ENCODE peak calls at places on chromosome 19, in six cellular contexts. F, A, M, K, R and Q are unnamed samples.

GRCh38 chr19:49884109-49884508 is 6.6 kb downstream of the TBC1D17 start:
- DNase-seq in A (no peak), F (no peak), M (no peak), K (no peak), R (no peak), Q (no peak)

GRCh38 chr19:35142531-35143230 is 374 bp upstream of the FXYD7 start:
- DNase-seq in K (no peak), F (peak; percentile 85), R (no peak), A (no peak), M (peak; percentile 30), Q (peak; percentile 75)

GRCh38 chr19:17829855-17830566 is 8.7 kb upstream of the INSL3 start:
- DNase-seq in M (peak; percentile 55), K (peak; percentile 8), R (peak; percentile 89), F (peak; percentile 97), A (peak; percentile 72), Q (peak; percentile 95)

GRCh38 chr19:4596033-4596904 is 36.8 kb upstream of the SEMA6B start:
- DNase-seq in F (peak; percentile 77), K (no peak), R (no peak), A (no peak), M (no peak), Q (no peak)

GRCh38 chr19:18000981-18001836 is 6.8 kb upstream of the ARRDC2 start:
- DNase-seq in M (peak; percentile 88), R (no peak), F (peak; percentile 77), A (no peak), K (peak; percentile 73), Q (peak; percentile 76)

GRCh38 chr19:46840157-46840942 is 10.3 kb downstream of the AP2S1 start:
- DNase-seq in R (no peak), K (peak; percentile 70), A (peak; percentile 71), M (peak; percentile 78), F (peak; percentile 78), Q (peak; percentile 91)

GRCh38 chr19:46201413-46202310 is 27.9 kb upstream of the IGFL1 start:
- DNase-seq in F (no peak), A (no peak), R (no peak), M (no peak), K (no peak), Q (no peak)

GRCh38 chr19:5498817-5499535 is 43.8 kb downstream of the ZNRF4 start:
- DNase-seq in F (peak; percentile 84), M (no peak), A (peak; percentile 89), K (no peak), R (peak; percentile 67), Q (peak; percentile 76)

GRCh38 chr19:15197275-15198005 is 3.4 kb downstream of the NOTCH3 start:
- DNase-seq in A (no peak), R (no peak), K (peak; percentile 18), F (no peak), M (no peak), Q (no peak)

GRCh38 chr19:48176226-48176625 is 5.7 kb downstream of the ZSWIM9 start:
- DNase-seq in R (no peak), M (no peak), K (no peak), F (no peak), A (no peak), Q (no peak)

GRCh38 chr19:29605653-29606419 is at the start of gene POP4:
- DNase-seq in K (peak; percentile 94), M (peak; percentile 95), F (peak; percentile 97), A (peak; percentile 95), R (peak; percentile 84), Q (peak; percentile 98)

GRCh38 chr19:44617481-44617880 is 4.1 kb downstream of the IGSF23 start:
- DNase-seq in F (no peak), A (no peak), R (no peak), K (no peak), M (no peak), Q (no peak)

GRCh38 chr19:44613295-44614168 is at the start of gene IGSF23:
- DNase-seq in M (no peak), F (no peak), A (no peak), K (no peak), R (no peak), Q (no peak)

GRCh38 chr19:44614313-44614712 is 950 bp downstream of the IGSF23 start:
- DNase-seq in K (no peak), A (no peak), F (no peak), R (no peak), M (no peak), Q (no peak)

GRCh38 chr19:44618640-44619357 is 5.4 kb downstream of the IGSF23 start:
- DNase-seq in R (no peak), F (no peak), K (no peak), A (no peak), M (no peak), Q (no peak)

DNA sequence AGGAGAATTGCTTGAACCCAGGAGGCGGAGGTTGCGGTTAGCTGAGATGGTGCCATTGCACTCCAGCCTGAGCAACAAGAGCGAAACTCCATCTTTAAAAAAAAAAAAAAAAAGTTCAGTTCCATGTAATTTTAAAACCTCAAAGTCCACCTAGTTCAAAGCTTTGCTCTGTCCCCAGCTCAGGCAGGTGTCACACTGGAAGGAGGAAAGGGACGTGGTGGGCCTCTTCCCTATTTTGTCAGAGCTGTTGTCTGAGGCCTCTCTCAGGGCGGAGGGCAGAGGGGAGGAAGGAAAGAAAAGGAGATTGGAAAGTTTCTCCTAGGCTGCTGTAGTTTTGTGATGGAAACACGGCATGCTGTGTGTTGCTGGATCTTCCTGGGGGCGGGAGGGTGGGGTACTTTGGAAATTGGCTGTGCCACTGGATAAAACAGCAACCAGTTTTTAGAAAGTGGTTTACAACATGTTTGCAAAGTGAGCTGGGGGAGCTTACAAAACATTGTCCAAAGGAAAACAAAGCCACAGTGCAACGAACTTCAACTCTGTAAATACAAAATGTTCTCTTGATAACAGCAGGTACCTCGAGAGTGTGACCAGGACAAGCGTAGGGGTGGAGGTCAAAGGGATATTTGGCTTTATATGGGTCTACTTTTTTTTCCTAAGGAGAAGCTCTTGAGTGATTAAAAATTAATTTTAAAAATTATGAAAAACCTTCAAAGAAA is 2.3 kb downstream of the IGSF23 start:
- DNase-seq in R (no peak), M (no peak), F (no peak), K (no peak), A (no peak), Q (no peak)
- H2BK15ac ChIP-seq in R (no peak overlapping the region), M (no peak overlapping the region), F (no peak overlapping the region), K (no peak overlapping the region), A (no peak overlapping the region), Q (no peak overlapping the region)

DNA sequence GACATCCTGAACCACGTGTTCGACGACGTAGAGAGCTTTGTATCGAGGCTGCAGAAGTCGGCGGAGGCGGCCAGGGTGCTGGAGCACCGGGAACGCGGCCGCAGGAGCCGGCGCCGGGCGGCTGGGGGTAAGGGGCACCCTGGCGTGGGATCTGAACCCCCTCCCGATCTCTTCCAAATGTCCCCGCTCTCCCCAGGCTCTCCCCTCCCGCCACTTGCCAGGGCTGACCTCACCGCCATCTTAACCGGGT is 6.0 kb downstream of the EPS8L1 start:
- DNase-seq in K (no peak), A (no peak), M (no peak), F (no peak), R (no peak), Q (no peak)
- H2BK15ac ChIP-seq in K (no peak overlapping the region), A (no peak overlapping the region), M (no peak overlapping the region), F (no peak overlapping the region), R (no peak overlapping the region), Q (no peak overlapping the region)

GRCh38 chr19:27765912-27766725 is 1446.8 kb downstream of the UQCRFS1 start:
- DNase-seq in A (no peak), R (no peak), F (no peak), M (no peak), K (no peak), Q (no peak)

GRCh38 chr19:27764186-27764804 is 1448.7 kb downstream of the UQCRFS1 start:
- DNase-seq in A (no peak), R (no peak), M (no peak), K (no peak), F (no peak), Q (no peak)

GRCh38 chr19:27765397-27765796 is 1447.6 kb downstream of the UQCRFS1 start:
- DNase-seq in M (no peak), K (no peak), R (no peak), A (no peak), F (peak; percentile 4), Q (no peak)

GRCh38 chr19:27770095-27770494 is 1442.9 kb downstream of the UQCRFS1 start:
- DNase-seq in M (no peak), F (no peak), R (no peak), K (no peak), A (no peak), Q (no peak)

DNA sequence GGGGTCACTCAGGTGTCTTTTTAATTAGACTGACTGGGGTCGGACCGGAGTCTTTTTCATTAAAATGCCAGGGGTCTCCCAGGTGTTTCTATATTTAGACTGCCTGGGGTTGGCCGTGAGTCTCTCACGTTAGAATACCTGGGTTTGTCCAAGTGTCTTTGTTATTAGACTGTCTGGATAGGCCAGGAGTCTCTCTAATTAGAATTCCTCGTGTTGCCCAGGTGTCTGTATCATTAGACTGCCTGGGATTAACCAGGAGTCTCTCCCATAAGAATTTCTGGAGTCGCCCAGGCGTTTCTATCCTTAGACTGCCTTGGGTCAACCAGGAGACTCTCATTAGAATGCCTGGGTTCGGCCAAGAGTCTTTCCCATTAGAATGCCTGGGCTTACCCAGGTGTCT is 1445.7 kb downstream of the UQCRFS1 start:
- DNase-seq in M (no peak), A (no peak), R (no peak), F (no peak), K (no peak), Q (no peak)
- H2BK15ac ChIP-seq in M (no peak overlapping the region), A (no peak overlapping the region), R (no peak overlapping the region), F (no peak overlapping the region), K (no peak overlapping the region), Q (no peak overlapping the region)

GRCh38 chr19:2774953-2775555 is 8.0 kb downstream of the SGTA start:
- DNase-seq in R (no peak), M (no peak), A (no peak), F (no peak), K (no peak), Q (no peak)

GRCh38 chr19:2777952-2778683 is 5.0 kb downstream of the SGTA start:
- DNase-seq in A (no peak), R (no peak), F (no peak), K (no peak), M (no peak), Q (no peak)

GRCh38 chr19:2779121-2779740 is 3.8 kb downstream of the SGTA start:
- DNase-seq in A (no peak), R (no peak), M (no peak), F (no peak), K (no peak), Q (no peak)

GRCh38 chr19:2774083-2774679 is 8.9 kb downstream of the SGTA start:
- DNase-seq in R (no peak), M (no peak), A (no peak), F (no peak), K (no peak), Q (no peak)

DNA sequence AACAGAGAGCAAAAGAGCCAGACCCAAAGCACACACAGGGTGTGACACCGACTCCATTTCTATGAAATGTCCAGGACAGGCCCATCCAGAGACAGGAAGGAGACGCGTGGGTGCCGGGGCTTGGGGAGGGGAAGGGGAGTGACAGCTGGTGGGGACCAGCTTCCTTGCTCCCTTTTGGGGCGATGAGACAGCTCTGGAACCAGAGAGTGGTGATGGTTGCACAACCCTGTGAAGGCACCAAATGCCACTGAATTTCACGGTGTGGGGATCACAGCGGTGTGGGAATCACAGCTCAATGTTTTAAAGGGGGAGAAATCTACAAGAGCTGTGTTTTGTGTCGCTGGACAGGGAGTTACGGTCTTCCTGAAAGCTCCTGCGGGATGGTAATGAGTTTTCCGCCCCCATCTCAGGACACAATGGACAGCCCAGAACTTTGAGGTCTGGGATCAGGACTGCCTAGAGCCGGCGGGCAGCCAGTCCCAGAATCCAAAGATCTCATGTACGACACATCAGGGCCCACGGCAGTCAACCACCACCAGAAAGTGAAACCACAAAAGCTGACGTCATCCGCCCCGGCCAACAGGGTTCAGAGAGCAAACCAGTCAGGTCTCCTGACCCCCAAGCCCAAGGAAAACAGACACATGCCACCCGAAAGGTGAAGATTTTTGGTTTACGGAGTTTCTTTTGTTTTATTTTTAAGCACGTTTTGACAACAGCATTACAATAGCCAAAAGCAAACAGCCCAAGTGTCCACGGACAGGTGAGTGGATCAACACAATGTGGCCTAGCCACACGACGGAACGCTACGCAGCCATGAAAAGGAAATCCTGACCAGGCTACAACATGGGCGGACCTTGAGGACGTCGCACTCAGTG is 7.3 kb downstream of the SGTA start:
- DNase-seq in F (no peak), R (no peak), M (peak; percentile 68), K (peak; percentile 35), A (no peak), Q (no peak)
- H2BK15ac ChIP-seq in F (no peak overlapping the region), R (no peak overlapping the region), M (no peak overlapping the region), K (no peak overlapping the region), A (no peak overlapping the region), Q (no peak overlapping the region)